ENCODE peak calls at places on chromosomes 1 and 21, in four cellular contexts. One of them, this sample, is unnamed.

GRCh38 chr1:200022239-200022804 is 5.2 kb upstream of the NR5A2 start:
- DNase-seq in GM23338: no peak
- DNase-seq in fibroblast of mammary gland: no peak
- DNase-seq in colonic mucosa: no peak
- DNase-seq in this sample: no peak

GRCh38 chr1:160779662-160780397 is 16.1 kb upstream of the LY9 start:
- DNase-seq in fibroblast of mammary gland: no peak
- DNase-seq in colonic mucosa: peak
- DNase-seq in GM23338: peak
- DNase-seq in this sample: no peak

GRCh38 chr1:15836772-15837669 is 10.5 kb upstream of the SPEN start:
- DNase-seq in colonic mucosa: peak
- DNase-seq in fibroblast of mammary gland: no peak
- DNase-seq in GM23338: peak
- DNase-seq in this sample: peak

GRCh38 chr21:46220275-46220810 is 8.2 kb downstream of the LSS start:
- DNase-seq in colonic mucosa: no peak
- DNase-seq in GM23338: no peak
- DNase-seq in fibroblast of mammary gland: no peak
- DNase-seq in this sample: peak

GRCh38 chr1:93186667-93187066 is 6.1 kb downstream of the CCDC18 start:
- DNase-seq in fibroblast of mammary gland: no peak
- DNase-seq in colonic mucosa: no peak
- DNase-seq in GM23338: no peak
- DNase-seq in this sample: no peak

GRCh38 chr1:47664356-47664755 is 226.5 kb downstream of the FOXD2 start:
- DNase-seq in GM23338: no peak
- DNase-seq in colonic mucosa: peak
- DNase-seq in fibroblast of mammary gland: no peak
- DNase-seq in this sample: no peak

GRCh38 chr21:45041351-45041805 is 33.0 kb upstream of the ADARB1 start:
- DNase-seq in GM23338: no peak
- DNase-seq in fibroblast of mammary gland: peak
- DNase-seq in colonic mucosa: peak
- DNase-seq in this sample: peak

GRCh38 chr1:200867018-200867811 is 5.6 kb upstream of the GPR25 start:
- DNase-seq in GM23338: no peak
- DNase-seq in fibroblast of mammary gland: peak
- DNase-seq in colonic mucosa: no peak
- DNase-seq in this sample: no peak

GRCh38 chr1:86429122-86429725 is 5.3 kb downstream of the CLCA2 start:
- DNase-seq in colonic mucosa: no peak
- DNase-seq in GM23338: no peak
- DNase-seq in fibroblast of mammary gland: peak
- DNase-seq in this sample: no peak

GRCh38 chr1:39412892-39413291 is 78.5 kb upstream of the BMP8A start:
- DNase-seq in colonic mucosa: no peak
- DNase-seq in GM23338: no peak
- DNase-seq in fibroblast of mammary gland: no peak
- DNase-seq in this sample: no peak

GRCh38 chr1:44588551-44588950 is 85.7 kb downstream of the TMEM53 start:
- DNase-seq in fibroblast of mammary gland: no peak
- DNase-seq in colonic mucosa: no peak
- DNase-seq in GM23338: no peak
- DNase-seq in this sample: peak

GRCh38 chr1:99849413-99849743 is 783 bp upstream of the AGL start:
- DNase-seq in GM23338: no peak
- DNase-seq in fibroblast of mammary gland: no peak
- DNase-seq in colonic mucosa: peak
- DNase-seq in this sample: no peak

GRCh38 chr1:10510520-10511493 is 36.1 kb downstream of the PEX14 start:
- DNase-seq in GM23338: no peak
- DNase-seq in fibroblast of mammary gland: peak
- DNase-seq in colonic mucosa: peak
- DNase-seq in this sample: no peak

GRCh38 chr1:15400627-15401026 is 9.1 kb upstream of the EFHD2 start:
- DNase-seq in fibroblast of mammary gland: no peak
- DNase-seq in colonic mucosa: no peak
- DNase-seq in GM23338: no peak
- DNase-seq in this sample: no peak

GRCh38 chr1:213606252-213606820 is 381.4 kb upstream of the PROX1 start:
- DNase-seq in colonic mucosa: no peak
- DNase-seq in GM23338: no peak
- DNase-seq in fibroblast of mammary gland: no peak
- DNase-seq in this sample: no peak

GRCh38 chr1:151047591-151047924 is at the start of gene C1orf56:
- DNase-seq in GM23338: peak
- DNase-seq in colonic mucosa: peak
- DNase-seq in fibroblast of mammary gland: peak
- DNase-seq in this sample: no peak

GRCh38 chr1:158999301-159000069 is 10.2 kb upstream of the IFI16 start:
- DNase-seq in fibroblast of mammary gland: peak
- DNase-seq in GM23338: peak
- DNase-seq in colonic mucosa: peak
- DNase-seq in this sample: no peak

GRCh38 chr1:62391369-62391971 is 45.4 kb upstream of the USP1 start:
- DNase-seq in fibroblast of mammary gland: peak
- DNase-seq in GM23338: peak
- DNase-seq in colonic mucosa: peak
- DNase-seq in this sample: no peak

GRCh38 chr1:36212782-36213181 is 11.5 kb upstream of the THRAP3 start:
- DNase-seq in colonic mucosa: peak
- DNase-seq in fibroblast of mammary gland: no peak
- DNase-seq in GM23338: no peak
- DNase-seq in this sample: no peak

GRCh38 chr1:5991784-5992033 is 516 bp downstream of the NPHP4 start:
- DNase-seq in colonic mucosa: no peak
- DNase-seq in fibroblast of mammary gland: no peak
- DNase-seq in GM23338: no peak
- DNase-seq in this sample: peak

GRCh38 chr1:160157174-160157573 is 5.8 kb downstream of the ATP1A4 start:
- DNase-seq in GM23338: no peak
- DNase-seq in fibroblast of mammary gland: no peak
- DNase-seq in colonic mucosa: no peak
- DNase-seq in this sample: no peak

GRCh38 chr21:46256501-46256994 is 28.0 kb upstream of the LSS start:
- DNase-seq in GM23338: peak
- DNase-seq in colonic mucosa: no peak
- DNase-seq in fibroblast of mammary gland: no peak
- DNase-seq in this sample: no peak

GRCh38 chr1:40633563-40634376 is 31.7 kb downstream of the RIMS3 start:
- DNase-seq in colonic mucosa: peak
- DNase-seq in fibroblast of mammary gland: no peak
- DNase-seq in GM23338: no peak
- DNase-seq in this sample: peak

GRCh38 chr1:231806623-231807470 is 180.3 kb downstream of the DISC1 start:
- DNase-seq in GM23338: peak
- DNase-seq in colonic mucosa: peak
- DNase-seq in fibroblast of mammary gland: peak
- DNase-seq in this sample: no peak

GRCh38 chr1:185562623-185563359 is 171.4 kb upstream of the HMCN1 start:
- DNase-seq in GM23338: no peak
- DNase-seq in colonic mucosa: no peak
- DNase-seq in fibroblast of mammary gland: no peak
- DNase-seq in this sample: no peak

GRCh38 chr1:43651922-43652321 is 2.0 kb downstream of the KDM4A start:
- DNase-seq in colonic mucosa: peak
- DNase-seq in GM23338: no peak
- DNase-seq in fibroblast of mammary gland: no peak
- DNase-seq in this sample: no peak

GRCh38 chr21:36699026-36699545 is at the start of gene SIM2:
- DNase-seq in colonic mucosa: no peak
- DNase-seq in fibroblast of mammary gland: peak
- DNase-seq in GM23338: peak
- DNase-seq in this sample: no peak

GRCh38 chr1:63073530-63074306 is 248.6 kb upstream of the FOXD3 start:
- DNase-seq in fibroblast of mammary gland: no peak
- DNase-seq in GM23338: peak
- DNase-seq in colonic mucosa: no peak
- DNase-seq in this sample: no peak

GRCh38 chr1:202836616-202837403 is 26.1 kb downstream of the PCAT6 start:
- DNase-seq in fibroblast of mammary gland: no peak
- DNase-seq in colonic mucosa: no peak
- DNase-seq in GM23338: peak
- DNase-seq in this sample: no peak

GRCh38 chr21:8994640-8995511 is 1526.5 kb upstream of the TPTE start:
- DNase-seq in fibroblast of mammary gland: no peak
- DNase-seq in colonic mucosa: no peak
- DNase-seq in GM23338: peak
- DNase-seq in this sample: no peak

GRCh38 chr1:219900201-219900600 is 28.2 kb downstream of the SLC30A10 start:
- DNase-seq in fibroblast of mammary gland: no peak
- DNase-seq in GM23338: no peak
- DNase-seq in colonic mucosa: no peak
- DNase-seq in this sample: no peak

GRCh38 chr1:107444302-107444701 is 303.5 kb downstream of the NTNG1 start:
- DNase-seq in fibroblast of mammary gland: no peak
- DNase-seq in colonic mucosa: no peak
- DNase-seq in GM23338: no peak
- DNase-seq in this sample: no peak

GRCh38 chr1:226292874-226293552 is 16.0 kb downstream of the LIN9 start:
- DNase-seq in GM23338: no peak
- DNase-seq in colonic mucosa: no peak
- DNase-seq in fibroblast of mammary gland: no peak
- DNase-seq in this sample: no peak

GRCh38 chr1:224828691-224829090 is 100.8 kb upstream of the DNAH14 start:
- DNase-seq in colonic mucosa: no peak
- DNase-seq in fibroblast of mammary gland: peak
- DNase-seq in GM23338: no peak
- DNase-seq in this sample: no peak

GRCh38 chr1:160465123-160465522 is 57.9 kb downstream of the SLAMF6 start:
- DNase-seq in colonic mucosa: no peak
- DNase-seq in GM23338: no peak
- DNase-seq in fibroblast of mammary gland: no peak
- DNase-seq in this sample: no peak

GRCh38 chr1:206635080-206635982 is at the start of gene DYRK3:
- DNase-seq in fibroblast of mammary gland: peak
- DNase-seq in GM23338: peak
- DNase-seq in colonic mucosa: peak
- DNase-seq in this sample: peak
- TF ChIP-seq CTCF in fibroblast of mammary gland: no peak
- TF ChIP-seq CTCF in GM23338: peak
- TF ChIP-seq CTCF in colonic mucosa: no peak
- TF ChIP-seq CTCF in this sample: peak

GRCh38 chr1:37890378-37891014 is 31.1 kb upstream of the MTF1 start:
- DNase-seq in GM23338: peak
- DNase-seq in colonic mucosa: peak
- DNase-seq in fibroblast of mammary gland: peak
- DNase-seq in this sample: no peak
- TF ChIP-seq CTCF in GM23338: no peak
- TF ChIP-seq CTCF in colonic mucosa: peak
- TF ChIP-seq CTCF in fibroblast of mammary gland: peak
- TF ChIP-seq CTCF in this sample: peak

GRCh38 chr1:67710417-67710816 is 25.4 kb downstream of the GADD45A start:
- DNase-seq in GM23338: no peak
- DNase-seq in fibroblast of mammary gland: peak
- DNase-seq in colonic mucosa: no peak
- DNase-seq in this sample: no peak
- TF ChIP-seq CTCF in GM23338: no peak
- TF ChIP-seq CTCF in fibroblast of mammary gland: no peak
- TF ChIP-seq CTCF in colonic mucosa: no peak
- TF ChIP-seq CTCF in this sample: no peak

GRCh38 chr1:28278763-28279162 is 19.4 kb downstream of the SESN2 start:
- DNase-seq in colonic mucosa: no peak
- DNase-seq in fibroblast of mammary gland: no peak
- DNase-seq in GM23338: no peak
- DNase-seq in this sample: no peak

GRCh38 chr1:28280961-28281360 is 21.6 kb downstream of the SESN2 start:
- DNase-seq in fibroblast of mammary gland: no peak
- DNase-seq in GM23338: no peak
- DNase-seq in colonic mucosa: peak
- DNase-seq in this sample: no peak

GRCh38 chr1:28279721-28280120 is 20.4 kb downstream of the SESN2 start:
- DNase-seq in colonic mucosa: no peak
- DNase-seq in GM23338: no peak
- DNase-seq in fibroblast of mammary gland: no peak
- DNase-seq in this sample: no peak

GRCh38 chr1:28281608-28282425 is 22.5 kb downstream of the SESN2 start:
- DNase-seq in fibroblast of mammary gland: no peak
- DNase-seq in GM23338: no peak
- DNase-seq in colonic mucosa: peak
- DNase-seq in this sample: no peak

DNA sequence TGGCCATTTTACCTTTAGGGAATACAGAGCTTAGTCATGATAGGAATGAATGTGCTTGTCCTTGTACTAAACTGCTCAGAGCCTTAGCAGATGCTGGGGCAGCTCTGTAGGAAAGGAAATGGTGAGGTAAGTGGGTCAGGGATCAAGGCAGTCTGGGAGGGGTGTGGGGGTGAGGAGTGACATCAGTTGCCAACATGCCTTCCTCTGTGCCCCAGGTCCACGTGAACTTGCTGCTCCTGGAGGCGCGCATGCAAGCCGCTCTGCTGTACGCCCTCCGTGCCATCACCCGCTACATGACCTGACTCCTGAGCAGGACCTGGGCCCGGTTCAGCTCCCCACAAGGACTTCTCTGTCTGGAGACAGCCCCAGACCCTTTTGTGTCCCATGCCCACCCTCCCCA is 21.2 kb downstream of the SESN2 start:
- DNase-seq in fibroblast of mammary gland: no peak
- DNase-seq in colonic mucosa: no peak
- DNase-seq in GM23338: no peak
- DNase-seq in this sample: no peak
- TF ChIP-seq CTCF in fibroblast of mammary gland: no peak
- TF ChIP-seq CTCF in colonic mucosa: no peak
- TF ChIP-seq CTCF in GM23338: no peak
- TF ChIP-seq CTCF in this sample: no peak

GRCh38 chr1:207923561-207923960 is 12.6 kb upstream of the CD34 start:
- DNase-seq in GM23338: no peak
- DNase-seq in fibroblast of mammary gland: no peak
- DNase-seq in colonic mucosa: no peak
- DNase-seq in this sample: no peak
- TF ChIP-seq CTCF in GM23338: no peak
- TF ChIP-seq CTCF in fibroblast of mammary gland: no peak
- TF ChIP-seq CTCF in colonic mucosa: no peak
- TF ChIP-seq CTCF in this sample: no peak